ENCODE peak calls at places on chromosomes 5 and 9, in six cellular contexts. P is H9, G is neuronal stem cell, S is IMR-90, V is H1, A is mesenchymal stem cell. T is an unnamed sample.

GRCh38 chr5:135535820-135536801 is at the start of gene NEUROG1:
- DNase-seq in P (peak; percentile 93), G (peak; percentile 84), S (no peak), V (no peak), A (no peak), T (peak; percentile 78)

GRCh38 chr5:122430328-122430586 is 118.2 kb downstream of the SNCAIP start:
- DNase-seq in P (no peak), G (no peak), S (no peak), V (no peak), A (no peak), T (peak; percentile 25)

GRCh38 chr9:132114102-132114707 is 34.5 kb upstream of the MED27 start:
- DNase-seq in P (peak; percentile 82), G (peak; percentile 76), S (peak; percentile 60), V (no peak), A (peak; percentile 57), T (peak; percentile 74)

GRCh38 chr9:137494104-137494544 is 35.0 kb upstream of the NSMF start:
- DNase-seq in P (no peak), G (no peak), S (no peak), V (no peak), A (no peak), T (no peak)

GRCh38 chr9:116234091-116234490 is 80.5 kb downstream of the PAPPA start:
- DNase-seq in P (no peak), G (no peak), S (peak; percentile 99), V (peak; percentile 10), A (peak; percentile 100), T (peak; percentile 97)

GRCh38 chr9:130129425-130130061 is 42.7 kb upstream of the NCS1 start:
- DNase-seq in P (no peak), G (no peak), S (peak; percentile 90), V (no peak), A (peak; percentile 43), T (no peak)

GRCh38 chr9:113875917-113876805 is at the start of gene ZNF618:
- DNase-seq in P (no peak), G (peak; percentile 23), S (no peak), V (no peak), A (peak; percentile 35), T (peak; percentile 35)

GRCh38 chr5:177438468-177438867 is 8.1 kb upstream of the PRR7 start:
- DNase-seq in P (no peak), G (no peak), S (no peak), V (no peak), A (no peak), T (no peak)

GRCh38 chr9:2297771-2298170 is 282.6 kb downstream of the SMARCA2 start:
- DNase-seq in P (no peak), G (no peak), S (no peak), V (no peak), A (no peak), T (no peak)

GRCh38 chr9:71716138-71716909 is 52.0 kb downstream of the CEMIP2 start:
- DNase-seq in P (no peak), G (no peak), S (no peak), V (no peak), A (no peak), T (no peak)

GRCh38 chr9:135156525-135157510 is 69.3 kb downstream of the OLFM1 start:
- DNase-seq in P (peak; percentile 92), G (peak; percentile 90), S (peak; percentile 7), V (peak; percentile 61), A (peak; percentile 0), T (peak; percentile 93)

GRCh38 chr9:138052635-138053320 is 175.2 kb downstream of the CACNA1B start:
- DNase-seq in P (no peak), G (no peak), S (no peak), V (no peak), A (no peak), T (no peak)

GRCh38 chr9:125626187-125626586 is 80.8 kb downstream of the MAPKAP1 start:
- DNase-seq in P (no peak), G (no peak), S (peak; percentile 74), V (no peak), A (peak; percentile 52), T (no peak)

GRCh38 chr5:26791433-26791832 is 247.0 kb downstream of the CDH9 start:
- DNase-seq in P (no peak), G (no peak), S (no peak), V (no peak), A (peak; percentile 38), T (peak; percentile 4)

GRCh38 chr9:115167175-115167574 is 49.2 kb upstream of the TNC start:
- DNase-seq in P (no peak), G (no peak), S (peak; percentile 79), V (no peak), A (peak; percentile 72), T (peak; percentile 80)

GRCh38 chr5:88831856-88832255 is 51.1 kb downstream of the MEF2C start:
- DNase-seq in P (no peak), G (no peak), S (no peak), V (no peak), A (no peak), T (no peak)

GRCh38 chr9:134215709-134216448 is 51.5 kb upstream of the RNU6ATAC start:
- DNase-seq in P (no peak), G (no peak), S (peak; percentile 92), V (no peak), A (peak; percentile 99), T (no peak)

GRCh38 chr5:24855485-24855884 is 210.7 kb upstream of the CDH10 start:
- DNase-seq in P (peak; percentile 32), G (no peak), S (no peak), V (peak; percentile 9), A (peak; percentile 2), T (peak; percentile 83)

GRCh38 chr5:141654298-141654697 is 3.1 kb upstream of the FCHSD1 start:
- DNase-seq in P (no peak), G (no peak), S (peak; percentile 91), V (no peak), A (peak; percentile 54), T (no peak)

GRCh38 chr9:114317665-114318357 is 5.1 kb upstream of the ORM1 start:
- DNase-seq in P (no peak), G (no peak), S (peak; percentile 85), V (no peak), A (peak; percentile 85), T (no peak)

GRCh38 chr5:171580506-171581265 is 161.2 kb downstream of the FGF18 start:
- DNase-seq in P (no peak), G (no peak), S (peak; percentile 52), V (no peak), A (peak; percentile 24), T (no peak)

GRCh38 chr5:69084903-69085302 is 8.9 kb upstream of the SLC30A5 start:
- DNase-seq in P (no peak), G (no peak), S (no peak), V (no peak), A (no peak), T (no peak)
- H2BK15ac ChIP-seq in P (no peak overlapping the region), G (no peak overlapping the region), S (no peak overlapping the region), V (no peak overlapping the region), A (no peak overlapping the region), T (no peak overlapping the region)

GRCh38 chr5:43232943-43233833 is 41.2 kb downstream of the NIM1K start:
- DNase-seq in P (no peak), G (no peak), S (no peak), V (no peak), A (no peak), T (no peak)

GRCh38 chr5:43231977-43232376 is 40.0 kb downstream of the NIM1K start:
- DNase-seq in P (peak; percentile 36), G (no peak), S (no peak), V (no peak), A (no peak), T (peak; percentile 34)

GRCh38 chr5:43225649-43226245 is 33.7 kb downstream of the NIM1K start:
- DNase-seq in P (no peak), G (no peak), S (no peak), V (no peak), A (no peak), T (no peak)

GRCh38 chr5:43227655-43228054 is 35.6 kb downstream of the NIM1K start:
- DNase-seq in P (no peak), G (no peak), S (peak; percentile 64), V (no peak), A (peak; percentile 59), T (peak; percentile 45)
- H3K4me1 ChIP-seq in P (no peaks in the 10 kb centered on the region), G (no peaks in the 10 kb centered on the region), S (no peaks in the 10 kb centered on the region), V (no peaks in the 10 kb centered on the region), A (no peaks in the 10 kb centered on the region), T (no peaks in the 10 kb centered on the region)

GRCh38 chr5:35026280-35026840 is 21.4 kb downstream of the AGXT2 start:
- DNase-seq in P (no peak), G (no peak), S (no peak), V (no peak), A (peak; percentile 27), T (no peak)

GRCh38 chr5:35024911-35025510 is 22.7 kb downstream of the AGXT2 start:
- DNase-seq in P (no peak), G (no peak), S (no peak), V (no peak), A (no peak), T (no peak)

GRCh38 chr5:35029333-35029732 is 18.4 kb downstream of the AGXT2 start:
- DNase-seq in P (no peak), G (no peak), S (peak; percentile 91), V (no peak), A (peak; percentile 81), T (no peak)

GRCh38 chr5:35026941-35027340 is 20.8 kb downstream of the AGXT2 start:
- DNase-seq in P (no peak), G (no peak), S (no peak), V (no peak), A (no peak), T (no peak)

DNA sequence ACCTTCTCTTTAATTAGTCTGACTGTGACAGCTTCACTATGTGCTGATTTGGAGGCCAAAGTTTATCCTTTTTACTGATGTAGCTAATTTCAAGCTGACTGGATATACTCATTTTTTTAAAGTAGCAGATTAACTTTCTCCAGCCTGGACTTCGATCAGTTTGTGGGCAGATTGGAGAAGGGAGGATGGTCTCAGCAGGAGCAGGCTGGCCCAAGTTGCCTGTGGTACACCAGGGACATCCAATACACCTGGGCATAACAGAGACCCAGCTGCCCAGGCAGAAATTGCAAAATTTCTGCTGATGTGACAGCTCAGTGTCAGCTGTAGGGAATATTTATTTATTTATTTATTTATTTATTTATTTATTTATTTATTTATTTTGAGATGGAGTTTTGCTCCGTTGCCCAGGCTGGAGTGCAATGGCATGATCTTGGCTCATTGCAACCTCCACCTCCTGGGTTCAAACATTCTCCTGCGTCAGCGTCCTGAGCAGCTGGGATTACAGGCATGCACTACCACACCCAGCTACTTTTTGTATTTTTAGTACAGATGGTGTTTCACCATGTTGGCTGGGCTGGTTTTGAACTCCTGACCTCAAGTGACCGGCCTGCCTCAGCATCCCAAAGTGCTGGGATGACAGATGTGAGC is 24.1 kb downstream of the AGXT2 start:
- DNase-seq in P (no peak), G (no peak), S (no peak), V (no peak), A (no peak), T (no peak)
- H2BK15ac ChIP-seq in P (no peak overlapping the region), G (no peak overlapping the region), S (no peak overlapping the region), V (no peak overlapping the region), A (no peak overlapping the region), T (no peak overlapping the region)

DNA sequence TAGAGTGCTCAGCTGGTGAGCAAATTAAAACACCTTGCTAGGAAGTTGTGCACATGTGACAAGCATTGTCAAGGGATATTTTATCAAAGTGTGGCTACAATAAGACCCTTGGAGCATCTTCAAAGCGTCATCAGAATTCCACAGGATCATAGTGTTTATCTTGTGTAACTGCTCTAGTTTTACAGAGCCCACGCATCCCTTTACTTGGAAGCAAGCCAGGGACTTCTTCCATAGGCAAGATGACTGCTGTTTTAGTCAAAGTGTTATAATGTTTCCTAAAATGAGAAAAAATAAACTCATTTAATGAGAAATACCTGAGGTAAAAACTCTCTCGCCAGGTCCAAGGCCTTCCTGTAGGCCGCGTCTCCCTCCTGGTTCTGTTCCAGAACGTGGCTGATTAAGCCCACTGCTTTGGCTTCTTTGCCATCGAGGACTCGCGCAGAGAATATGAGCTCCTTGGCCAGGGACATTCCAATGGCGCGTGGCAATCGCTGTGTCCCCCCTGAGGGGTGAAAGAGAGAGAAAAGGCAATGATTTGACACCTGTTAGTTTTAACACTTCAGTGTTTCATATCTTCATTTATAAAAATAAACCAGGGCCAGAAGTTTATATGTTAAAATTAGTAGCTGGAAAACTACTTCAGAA is 141.1 kb downstream of the AUH start:
- DNase-seq in P (no peak), G (no peak), S (peak; percentile 86), V (no peak), A (no peak), T (no peak)
- H3K4me1 ChIP-seq in P (peaks cover 4% of the 10 kb centered on the region), G (no peaks in the 10 kb centered on the region), S (peaks cover 6% of the 10 kb centered on the region), V (peaks cover 4% of the 10 kb centered on the region), A (peaks cover 2% of the 10 kb centered on the region), T (no peaks in the 10 kb centered on the region)